ENCODE peak calls at places on chromosomes 2 and 18, in nine cellular contexts. One of them, this sample, is unnamed.

GRCh38 chr2:47344890-47345583 is 57.9 kb upstream of the MSH2 start:
- DNase-seq in AG10803: peak; percentile 54
- DNase-seq in IMR-90: peak; percentile 44
- DNase-seq in keratinocyte: no peak
- DNase-seq in tibial nerve: peak; percentile 17
- DNase-seq in OCI-LY7: no peak
- DNase-seq in cardiac fibroblast: peak; percentile 67
- DNase-seq in GM06990: no peak
- DNase-seq in prostate gland: peak; percentile 87
- DNase-seq in this sample: peak; percentile 87

GRCh38 chr2:202488671-202489070 is 112.5 kb downstream of the BMPR2 start:
- DNase-seq in GM06990: no peak
- DNase-seq in IMR-90: no peak
- DNase-seq in keratinocyte: no peak
- DNase-seq in OCI-LY7: no peak
- DNase-seq in cardiac fibroblast: peak; percentile 11
- DNase-seq in tibial nerve: no peak
- DNase-seq in AG10803: no peak
- DNase-seq in prostate gland: no peak
- DNase-seq in this sample: no peak

GRCh38 chr2:20314562-20315521 is 35.8 kb downstream of the PUM2 start:
- DNase-seq in tibial nerve: no peak
- DNase-seq in GM06990: no peak
- DNase-seq in keratinocyte: no peak
- DNase-seq in prostate gland: no peak
- DNase-seq in AG10803: no peak
- DNase-seq in cardiac fibroblast: no peak
- DNase-seq in IMR-90: peak; percentile 51
- DNase-seq in OCI-LY7: no peak
- DNase-seq in this sample: no peak

GRCh38 chr2:206824993-206825392 is 59.6 kb downstream of the FASTKD2 start:
- DNase-seq in OCI-LY7: no peak
- DNase-seq in tibial nerve: no peak
- DNase-seq in IMR-90: no peak
- DNase-seq in GM06990: no peak
- DNase-seq in keratinocyte: no peak
- DNase-seq in AG10803: no peak
- DNase-seq in cardiac fibroblast: no peak
- DNase-seq in prostate gland: no peak
- DNase-seq in this sample: no peak

GRCh38 chr2:19900536-19901200 is 1.1 kb downstream of the TTC32 start:
- DNase-seq in prostate gland: no peak
- DNase-seq in OCI-LY7: peak; percentile 47
- DNase-seq in IMR-90: no peak
- DNase-seq in keratinocyte: no peak
- DNase-seq in cardiac fibroblast: peak; percentile 12
- DNase-seq in tibial nerve: no peak
- DNase-seq in AG10803: peak; percentile 23
- DNase-seq in GM06990: no peak
- DNase-seq in this sample: no peak

GRCh38 chr2:10392100-10392499 is 56.0 kb downstream of the ODC1 start:
- DNase-seq in OCI-LY7: no peak
- DNase-seq in cardiac fibroblast: no peak
- DNase-seq in tibial nerve: no peak
- DNase-seq in AG10803: no peak
- DNase-seq in IMR-90: no peak
- DNase-seq in keratinocyte: no peak
- DNase-seq in prostate gland: no peak
- DNase-seq in GM06990: no peak
- DNase-seq in this sample: no peak

GRCh38 chr18:64244571-64244970 is 95.7 kb upstream of the LINC00305 start:
- DNase-seq in keratinocyte: no peak
- DNase-seq in IMR-90: no peak
- DNase-seq in cardiac fibroblast: no peak
- DNase-seq in GM06990: no peak
- DNase-seq in prostate gland: no peak
- DNase-seq in OCI-LY7: no peak
- DNase-seq in AG10803: no peak
- DNase-seq in tibial nerve: no peak
- DNase-seq in this sample: no peak

GRCh38 chr18:48922801-48923730 is 27.7 kb downstream of the SMAD7 start:
- DNase-seq in cardiac fibroblast: peak; percentile 78
- DNase-seq in prostate gland: peak; percentile 71
- DNase-seq in AG10803: peak; percentile 96
- DNase-seq in tibial nerve: peak; percentile 63
- DNase-seq in keratinocyte: no peak
- DNase-seq in OCI-LY7: no peak
- DNase-seq in GM06990: no peak
- DNase-seq in IMR-90: peak; percentile 82
- DNase-seq in this sample: peak; percentile 76

GRCh38 chr18:12726774-12727550 is 24.1 kb downstream of the PSMG2 start:
- DNase-seq in keratinocyte: no peak
- DNase-seq in prostate gland: peak; percentile 65
- DNase-seq in OCI-LY7: peak; percentile 76
- DNase-seq in IMR-90: peak; percentile 74
- DNase-seq in AG10803: peak; percentile 67
- DNase-seq in tibial nerve: peak; percentile 93
- DNase-seq in cardiac fibroblast: peak; percentile 84
- DNase-seq in GM06990: no peak
- DNase-seq in this sample: no peak

GRCh38 chr2:223560704-223561435 is 41.3 kb downstream of the SCG2 start:
- DNase-seq in GM06990: no peak
- DNase-seq in tibial nerve: no peak
- DNase-seq in cardiac fibroblast: no peak
- DNase-seq in IMR-90: peak; percentile 49
- DNase-seq in OCI-LY7: no peak
- DNase-seq in prostate gland: no peak
- DNase-seq in AG10803: no peak
- DNase-seq in keratinocyte: no peak
- DNase-seq in this sample: no peak

DNA sequence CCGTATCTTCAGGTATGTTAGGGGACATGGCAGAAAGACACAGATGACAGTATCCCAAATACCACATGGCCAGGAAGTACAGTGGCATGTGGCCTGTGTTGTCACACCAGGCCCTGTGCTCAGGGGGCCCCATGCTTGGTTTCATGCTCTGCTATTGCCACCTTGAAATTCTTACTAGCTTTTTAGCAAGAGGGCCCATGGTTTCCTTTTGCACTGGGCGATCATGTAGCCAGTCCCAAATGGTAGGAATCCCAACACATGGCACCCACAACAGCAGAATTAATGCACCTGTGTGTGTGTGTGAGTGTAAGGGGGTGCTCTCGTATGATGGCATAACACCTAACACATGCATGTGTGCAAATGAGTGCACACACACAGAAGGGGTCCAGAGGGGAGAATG is 39.2 kb downstream of the MYO7B start:
- DNase-seq in IMR-90: no peak
- DNase-seq in AG10803: no peak
- DNase-seq in OCI-LY7: no peak
- DNase-seq in keratinocyte: no peak
- DNase-seq in cardiac fibroblast: no peak
- DNase-seq in GM06990: no peak
- DNase-seq in prostate gland: no peak
- DNase-seq in tibial nerve: no peak
- DNase-seq in this sample: no peak
- H3K4me3 ChIP-seq in IMR-90: no peak overlapping the region
- H3K4me3 ChIP-seq in AG10803: no peak overlapping the region
- H3K4me3 ChIP-seq in OCI-LY7: no peak overlapping the region
- H3K4me3 ChIP-seq in keratinocyte: no peak overlapping the region
- H3K4me3 ChIP-seq in cardiac fibroblast: no peak overlapping the region
- H3K4me3 ChIP-seq in GM06990: no peak overlapping the region
- H3K4me3 ChIP-seq in prostate gland: no peak overlapping the region
- H3K4me3 ChIP-seq in tibial nerve: no peak overlapping the region
- H3K4me3 ChIP-seq in this sample: no peak overlapping the region

DNA sequence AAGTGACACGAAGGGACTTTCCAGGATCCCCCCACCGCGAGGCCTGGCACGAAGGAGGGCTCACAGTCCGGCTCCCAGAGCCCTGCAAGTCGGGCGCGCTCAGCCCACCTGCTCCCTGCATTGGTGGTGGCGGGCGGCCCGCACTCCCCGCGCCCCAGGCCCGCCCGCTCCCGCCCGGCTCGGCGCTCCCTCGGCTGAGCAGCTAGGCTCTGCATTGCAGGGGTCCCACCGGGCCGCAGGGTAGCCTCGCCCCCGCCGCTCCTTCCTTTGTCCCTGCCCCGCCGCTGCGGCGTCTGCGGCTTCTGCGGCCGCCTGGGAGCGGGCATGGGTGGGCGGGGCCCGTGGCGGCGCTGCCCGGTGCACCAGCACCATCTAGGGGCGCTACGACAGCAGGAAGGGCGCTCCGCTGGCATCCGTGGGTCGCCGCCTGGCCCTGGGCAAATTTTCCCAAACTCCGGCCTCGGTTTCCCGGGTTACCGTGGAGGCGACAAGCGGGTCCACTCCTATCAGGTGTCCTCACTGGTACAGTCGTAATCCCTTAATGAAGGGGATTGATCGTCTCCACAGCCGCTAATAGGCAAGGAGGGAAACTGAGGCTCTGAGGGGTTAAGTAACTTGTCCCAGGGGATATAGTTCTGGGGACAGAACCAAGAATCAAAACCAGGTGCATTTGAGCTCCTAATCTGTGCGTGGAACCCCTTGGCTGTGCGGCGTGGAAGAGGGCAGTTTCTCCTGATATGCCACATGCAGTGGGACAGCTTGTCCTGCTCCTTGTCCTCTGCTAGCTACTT is 157.4 kb downstream of the CYRIA start:
- DNase-seq in cardiac fibroblast: peak; percentile 24
- DNase-seq in prostate gland: peak; percentile 12
- DNase-seq in AG10803: peak; percentile 3
- DNase-seq in IMR-90: no peak
- DNase-seq in GM06990: no peak
- DNase-seq in tibial nerve: no peak
- DNase-seq in keratinocyte: no peak
- DNase-seq in OCI-LY7: no peak
- DNase-seq in this sample: no peak
- TF ChIP-seq CTCF in cardiac fibroblast: peak; percentile 27
- TF ChIP-seq CTCF in prostate gland: peak; percentile 41
- TF ChIP-seq CTCF in AG10803: peak; percentile 33
- TF ChIP-seq CTCF in IMR-90: peak; percentile 37
- TF ChIP-seq CTCF in GM06990: peak; percentile 41
- TF ChIP-seq CTCF in tibial nerve: peak; percentile 62
- TF ChIP-seq CTCF in keratinocyte: peak; percentile 83
- TF ChIP-seq CTCF in OCI-LY7: no peak
- TF ChIP-seq CTCF in this sample: no peak

GRCh38 chr2:106580241-106580640 is 93.1 kb downstream of the CD8B2 start:
- DNase-seq in IMR-90: no peak
- DNase-seq in keratinocyte: no peak
- DNase-seq in tibial nerve: no peak
- DNase-seq in prostate gland: no peak
- DNase-seq in AG10803: no peak
- DNase-seq in OCI-LY7: no peak
- DNase-seq in cardiac fibroblast: no peak
- DNase-seq in GM06990: no peak
- DNase-seq in this sample: no peak
- H3K4me3 ChIP-seq in IMR-90: no peak overlapping the region
- H3K4me3 ChIP-seq in keratinocyte: no peak overlapping the region
- H3K4me3 ChIP-seq in tibial nerve: no peak overlapping the region
- H3K4me3 ChIP-seq in prostate gland: no peak overlapping the region
- H3K4me3 ChIP-seq in AG10803: no peak overlapping the region
- H3K4me3 ChIP-seq in OCI-LY7: no peak overlapping the region
- H3K4me3 ChIP-seq in cardiac fibroblast: no peak overlapping the region
- H3K4me3 ChIP-seq in GM06990: no peak overlapping the region
- H3K4me3 ChIP-seq in this sample: no peak overlapping the region

DNA sequence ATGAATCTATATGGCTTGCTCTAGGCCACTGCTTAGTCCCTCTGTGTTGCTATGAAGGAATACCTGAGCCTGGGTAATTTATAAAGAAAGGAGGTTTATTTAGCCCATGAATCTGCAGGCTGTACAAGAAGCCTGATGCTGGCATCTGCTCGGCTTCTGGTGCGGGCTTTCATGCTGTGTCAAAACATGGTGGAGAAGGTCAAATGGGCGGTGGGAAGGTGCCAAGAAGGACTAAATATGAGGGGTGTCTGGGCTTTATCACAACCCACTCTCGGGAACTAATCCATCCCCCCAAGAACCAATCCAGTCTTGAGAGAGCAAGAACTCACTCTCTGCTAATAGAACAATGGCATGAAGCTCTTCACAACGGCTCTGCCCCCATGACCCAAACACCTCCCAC is 481.6 kb downstream of the EIPR1 start:
- DNase-seq in prostate gland: no peak
- DNase-seq in keratinocyte: no peak
- DNase-seq in tibial nerve: no peak
- DNase-seq in OCI-LY7: no peak
- DNase-seq in cardiac fibroblast: no peak
- DNase-seq in IMR-90: no peak
- DNase-seq in AG10803: no peak
- DNase-seq in GM06990: no peak
- DNase-seq in this sample: no peak
- TF ChIP-seq CTCF in prostate gland: no peak
- TF ChIP-seq CTCF in keratinocyte: no peak
- TF ChIP-seq CTCF in tibial nerve: no peak
- TF ChIP-seq CTCF in OCI-LY7: no peak
- TF ChIP-seq CTCF in cardiac fibroblast: no peak
- TF ChIP-seq CTCF in IMR-90: no peak
- TF ChIP-seq CTCF in AG10803: no peak
- TF ChIP-seq CTCF in GM06990: no peak
- TF ChIP-seq CTCF in this sample: no peak

GRCh38 chr2:177735318-177735803 is 337.2 kb downstream of the PDE11A start:
- DNase-seq in OCI-LY7: no peak
- DNase-seq in keratinocyte: no peak
- DNase-seq in prostate gland: no peak
- DNase-seq in GM06990: no peak
- DNase-seq in cardiac fibroblast: no peak
- DNase-seq in IMR-90: no peak
- DNase-seq in AG10803: no peak
- DNase-seq in tibial nerve: no peak
- DNase-seq in this sample: no peak
- H3K4me3 ChIP-seq in OCI-LY7: no peak overlapping the region
- H3K4me3 ChIP-seq in keratinocyte: no peak overlapping the region
- H3K4me3 ChIP-seq in prostate gland: no peak overlapping the region
- H3K4me3 ChIP-seq in GM06990: no peak overlapping the region
- H3K4me3 ChIP-seq in cardiac fibroblast: no peak overlapping the region
- H3K4me3 ChIP-seq in IMR-90: no peak overlapping the region
- H3K4me3 ChIP-seq in AG10803: no peak overlapping the region
- H3K4me3 ChIP-seq in tibial nerve: no peak overlapping the region
- H3K4me3 ChIP-seq in this sample: no peak overlapping the region

This sample was measured in HFF-Myc.